ENCODE peak calls at places on chromosomes 11 and 22, in seven cellular contexts. M is H1, H is GM23338, C is fibroblast of lung, Z is HCT116, X is neuronal stem cell, I is mammary epithelial cell. U is an unnamed sample.

GRCh38 chr11:85815186-85815911 is 4.4 kb upstream of the SYTL2 start:
- DNase-seq in M (no peak), C (peak), I (peak), Z (no peak), H (no peak), X (no peak), U (no peak)

GRCh38 chr22:25420925-25421904 is 143.3 kb upstream of the GRK3 start:
- DNase-seq in H (peak), I (no peak), C (peak), X (no peak), M (no peak), Z (no peak), U (peak)

GRCh38 chr11:69640995-69641581 is at the start of gene CCND1:
- DNase-seq in M (no peak), Z (peak), X (peak), H (peak), C (peak), I (peak), U (peak)

GRCh38 chr11:36333468-36333867 is 37.4 kb downstream of the PRR5L start:
- DNase-seq in X (no peak), I (peak), H (no peak), C (peak), M (no peak), Z (no peak), U (no peak)

GRCh38 chr22:38841211-38841610 is 2.6 kb downstream of the NPTXR start:
- DNase-seq in M (no peak), X (no peak), H (no peak), I (no peak), C (no peak), Z (no peak), U (no peak)

GRCh38 chr11:4539603-4540219 is 5.3 kb upstream of the OR52M1 start:
- DNase-seq in M (no peak), I (peak), Z (no peak), X (peak), C (peak), H (peak), U (peak)

GRCh38 chr11:27319065-27319464 is 44.0 kb downstream of the CCDC34 start:
- DNase-seq in C (no peak), X (no peak), I (peak), M (no peak), Z (peak), H (no peak), U (no peak)

GRCh38 chr22:41030891-41031290 is 61.5 kb upstream of the EP300 start:
- DNase-seq in I (peak), H (no peak), C (peak), Z (no peak), M (no peak), X (no peak), U (no peak)

GRCh38 chr11:111674941-111675340 is 72.7 kb downstream of the SIK2 start:
- DNase-seq in M (no peak), C (no peak), H (no peak), Z (no peak), X (no peak), I (no peak), U (no peak)

GRCh38 chr11:65590240-65590738 is 5.3 kb downstream of the KCNK7 start:
- DNase-seq in I (no peak), M (no peak), C (peak), Z (no peak), X (no peak), H (no peak), U (no peak)

GRCh38 chr22:50530857-50531545 is 1.2 kb upstream of the TYMP start:
- DNase-seq in Z (peak), H (peak), C (peak), M (no peak), I (peak), X (no peak), U (peak)

GRCh38 chr11:64499261-64500004 is 91.6 kb upstream of the SLC22A12 start:
- DNase-seq in M (no peak), X (no peak), I (no peak), C (no peak), H (no peak), Z (no peak), U (no peak)

GRCh38 chr11:119121811-119122124 is 388 bp downstream of the HINFP start:
- DNase-seq in C (no peak), I (no peak), M (no peak), X (no peak), H (no peak), Z (no peak), U (no peak)

GRCh38 chr11:117902001-117902855 is 25.8 kb upstream of the FXYD6 start:
- DNase-seq in Z (no peak), H (no peak), I (no peak), M (no peak), X (no peak), C (no peak), U (no peak)

GRCh38 chr11:102398297-102398696 is 51.3 kb downstream of the BIRC2 start:
- DNase-seq in C (no peak), I (no peak), H (no peak), Z (no peak), X (no peak), M (no peak), U (no peak)

GRCh38 chr22:39117585-39118191 is 20.6 kb downstream of the APOBEC3H start:
- DNase-seq in H (peak), Z (peak), C (peak), M (no peak), X (no peak), I (peak), U (peak)

GRCh38 chr11:7019500-7020182 is 505 bp downstream of the ZNF214 start:
- DNase-seq in I (peak), C (no peak), X (no peak), Z (no peak), H (peak), M (no peak), U (peak)

GRCh38 chr22:36332623-36333331 is 55.0 kb downstream of the MYH9 start:
- DNase-seq in C (no peak), Z (no peak), I (peak), M (no peak), H (no peak), X (no peak), U (no peak)
- H3K4me3 ChIP-seq in C (no peak), Z (no peak), I (no peak), M (no peak), H (no peak), X (no peak), U (no peak)

DNA sequence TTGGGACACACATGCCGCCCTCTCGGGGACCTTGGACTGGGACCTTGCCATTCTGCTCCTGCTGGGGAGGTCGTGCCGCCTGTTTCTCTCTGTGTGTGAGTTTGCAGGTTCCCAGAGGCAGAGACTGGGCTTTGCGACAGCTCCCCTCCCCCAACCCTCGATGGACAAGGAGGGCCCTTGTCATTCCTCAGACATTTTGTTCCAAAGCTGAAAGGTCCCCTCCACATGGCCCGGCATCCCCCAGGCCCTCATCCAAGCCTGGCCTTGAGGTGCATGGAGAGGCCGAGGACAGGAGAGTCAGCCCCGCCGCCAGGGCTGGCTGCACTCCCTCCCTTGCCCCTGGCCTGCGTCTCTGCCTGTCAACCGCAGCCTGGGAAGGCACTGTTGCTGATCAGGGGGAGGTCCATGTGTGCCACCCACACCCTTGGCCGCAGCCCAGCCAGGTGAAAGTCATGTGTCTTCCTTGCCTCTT is 25.6 kb downstream of the FADS2 start:
- DNase-seq in X (no peak), C (no peak), M (no peak), I (no peak), H (no peak), Z (no peak), U (no peak)
- H2AFZ ChIP-seq in X (no peak), C (no peak), M (no peak), I (no peak), H (no peak), Z (no peak), U (no peak)

GRCh38 chr22:36369922-36370781 is 17.6 kb downstream of the MYH9 start:
- DNase-seq in Z (no peak), I (peak), X (no peak), M (no peak), H (no peak), C (peak), U (peak)
- H3K4me3 ChIP-seq in Z (no peak), I (no peak), X (no peak), M (no peak), H (no peak), C (peak), U (no peak)

DNA sequence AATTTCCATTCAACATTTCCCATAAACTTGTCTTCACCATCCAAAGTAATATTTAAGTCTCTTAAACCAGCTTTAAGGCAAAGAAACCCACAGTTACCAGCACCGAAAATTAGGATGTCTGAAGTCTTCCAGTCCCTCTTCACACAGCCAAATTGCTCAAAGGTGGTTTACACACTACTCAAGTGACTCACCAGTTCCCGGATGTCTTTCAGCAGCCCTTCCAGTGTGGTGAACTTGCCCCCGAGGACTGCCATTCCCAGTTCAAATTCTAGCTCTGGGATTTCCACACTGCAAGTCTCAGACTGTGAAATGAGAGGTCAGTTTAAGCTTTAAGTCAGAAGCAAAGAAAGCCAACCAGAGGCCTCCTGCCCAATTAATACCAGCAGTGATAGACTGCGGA is 5.1 kb downstream of the ZPR1 start:
- DNase-seq in M (no peak), Z (no peak), I (peak), X (no peak), C (peak), H (no peak), U (no peak)
- H2AFZ ChIP-seq in M (no peak), Z (no peak), I (no peak), X (no peak), C (no peak), H (no peak), U (no peak)

DNA sequence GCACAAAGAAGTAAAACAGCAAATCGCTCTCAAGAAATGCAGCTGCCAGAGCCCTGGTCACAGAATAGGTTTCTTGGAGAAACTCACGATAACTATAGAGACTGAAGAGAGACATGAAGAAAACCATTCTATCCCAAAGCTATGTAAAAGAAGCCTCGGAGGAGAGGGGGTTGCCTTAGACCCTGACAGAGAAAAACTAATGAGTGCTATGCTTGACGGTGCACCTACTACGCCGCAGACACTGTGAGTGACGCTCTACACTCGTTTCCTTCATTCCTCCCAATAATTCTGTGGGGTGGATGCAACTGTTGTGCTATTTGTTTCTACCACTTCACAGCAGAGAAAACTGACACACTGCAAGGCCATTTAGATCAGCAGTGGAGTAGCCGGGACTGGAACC is 121.8 kb downstream of the ETS1 start:
- DNase-seq in C (no peak), H (no peak), Z (no peak), X (no peak), I (no peak), M (no peak), U (no peak)
- H3K4me3 ChIP-seq in C (no peak), H (no peak), Z (no peak), X (no peak), I (no peak), M (no peak), U (no peak)

DNA sequence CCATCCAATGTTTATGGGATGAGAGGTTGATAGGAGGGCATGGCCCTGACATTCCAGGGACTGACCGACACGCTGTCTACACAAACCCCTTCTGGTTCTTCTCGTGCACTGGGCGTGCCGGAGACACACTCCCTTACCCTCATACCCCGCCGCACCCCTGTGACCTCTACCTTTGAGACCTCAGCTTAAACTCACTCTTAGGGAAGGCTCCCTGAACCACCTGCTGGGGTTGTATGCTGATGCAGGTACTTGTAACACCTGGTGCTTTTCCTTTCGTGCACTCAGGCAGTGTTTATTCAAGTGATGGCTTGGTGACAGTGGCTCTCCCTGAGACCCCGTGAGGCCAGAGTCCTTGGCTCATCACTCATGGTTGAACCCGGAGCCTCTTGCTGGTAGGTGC is 12.0 kb downstream of the PPARA start:
- DNase-seq in Z (no peak), I (no peak), M (no peak), X (no peak), H (no peak), C (no peak), U (no peak)
- H2AFZ ChIP-seq in Z (no peak), I (no peak), M (no peak), X (no peak), H (no peak), C (no peak), U (no peak)

DNA sequence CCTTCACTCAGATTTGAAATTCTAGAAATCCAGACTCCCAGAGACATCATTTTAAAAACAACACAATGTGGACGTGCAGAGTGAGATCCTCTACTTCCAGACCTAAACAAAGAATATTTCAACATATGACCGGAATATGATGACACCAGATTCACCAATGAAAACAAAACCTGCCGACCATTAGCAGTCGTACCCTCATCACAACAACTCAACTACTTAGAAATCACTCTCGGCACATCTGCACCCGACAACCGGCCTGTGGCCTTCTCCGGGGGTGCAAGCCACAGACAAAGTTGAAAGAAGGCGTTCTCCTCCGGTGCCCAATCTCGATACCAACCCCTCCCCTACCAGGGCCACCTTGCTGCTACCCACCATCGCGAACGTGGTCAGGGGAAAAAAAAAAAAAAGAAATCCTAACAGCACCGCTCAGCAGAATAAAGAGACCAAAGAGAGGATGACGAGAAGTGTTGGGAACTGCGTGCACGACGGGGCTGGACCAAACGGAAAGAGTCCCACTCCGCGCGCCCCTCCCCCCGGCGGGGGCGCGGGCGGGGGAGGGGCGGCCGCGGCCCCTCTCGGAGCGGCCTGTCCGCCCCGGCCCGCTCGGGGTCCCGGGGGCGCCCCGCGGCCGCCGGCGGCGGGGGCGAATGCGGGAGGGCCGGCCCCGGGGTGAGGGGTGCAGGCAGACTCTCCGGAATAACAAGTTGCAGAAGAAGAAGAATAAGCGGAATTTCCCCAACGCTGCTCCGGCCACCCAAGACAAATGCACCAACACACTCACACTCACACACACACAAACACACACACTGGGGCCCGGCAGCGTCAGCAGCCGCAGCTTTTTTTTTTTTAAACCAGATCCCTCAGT is 1.7 kb downstream of the PHF21A start:
- DNase-seq in H (peak), Z (no peak), C (peak), M (no peak), X (peak), I (peak), U (peak)
- H3K4me3 ChIP-seq in H (peak), Z (peak), C (peak), M (peak), X (peak), I (peak), U (peak)

GRCh38 chr11:128550261-128550821 is 37.0 kb downstream of the ETS1 start:
- DNase-seq in Z (no peak), C (no peak), I (no peak), X (no peak), H (no peak), M (no peak), U (no peak)
- H2AFZ ChIP-seq in Z (no peak), C (no peak), I (no peak), X (no peak), H (no peak), M (no peak), U (no peak)